ENCODE peak calls at places on chromosomes 5 and 9, in eight cellular contexts. T is stimulated activated naive CD4-positive, alpha-beta T cell; R is stimulated activated CD8-positive, alpha-beta memory T cell treated with anti-CD3 and anti-CD28 coated beads, Interleukin-15, amount 100 ng/mL, for 1 hour; N is Karpas-422; S is T-helper 17 cell; U is activated naive CD4-positive, alpha-beta T cell; P is T-helper 22 cell; M is NCI-H1048. Z is an unnamed sample.

GRCh38 chr5:6480133-6481051 is 31.7 kb downstream of the UBE2QL1 start:
- DNase-seq in T (no peak), R (no peak), N (peak), S (no peak), U (no peak), P (no peak), M (no peak), Z (no peak)

GRCh38 chr9:841371-842209 is at the start of gene DMRT1:
- DNase-seq in T (no peak), R (no peak), N (no peak), S (no peak), U (no peak), P (no peak), M (no peak), Z (no peak)

GRCh38 chr5:56415356-56415765 is 182.2 kb upstream of the ANKRD55 start:
- DNase-seq in T (no peak), R (no peak), N (peak), S (no peak), U (no peak), P (no peak), M (no peak), Z (no peak)

GRCh38 chr5:179731791-179732411 is 721 bp upstream of the MAML1 start:
- DNase-seq in T (peak), R (no peak), N (no peak), S (no peak), U (no peak), P (no peak), M (no peak), Z (peak)

GRCh38 chr5:112346411-112347044 is 72.5 kb downstream of the EPB41L4A start:
- DNase-seq in T (no peak), R (no peak), N (no peak), S (no peak), U (no peak), P (no peak), M (peak), Z (no peak)

GRCh38 chr5:72556351-72557146 is 49.3 kb upstream of the ZNF366 start:
- DNase-seq in T (no peak), R (no peak), N (no peak), S (no peak), U (no peak), P (no peak), M (no peak), Z (no peak)

GRCh38 chr5:78387468-78388153 is 27.2 kb downstream of the SCAMP1 start:
- DNase-seq in T (no peak), R (no peak), N (no peak), S (no peak), U (no peak), P (no peak), M (no peak), Z (no peak)

GRCh38 chr9:15755660-15756059 is 202.8 kb downstream of the CCDC171 start:
- DNase-seq in T (no peak), R (no peak), N (no peak), S (no peak), U (no peak), P (no peak), M (no peak), Z (no peak)

GRCh38 chr5:62083661-62084060 is 222.3 kb upstream of the KIF2A start:
- DNase-seq in T (no peak), R (no peak), N (no peak), S (no peak), U (no peak), P (no peak), M (no peak), Z (no peak)

GRCh38 chr9:2726620-2727335 is 9.5 kb downstream of the KCNV2 start:
- DNase-seq in T (no peak), R (no peak), N (no peak), S (no peak), U (no peak), P (no peak), M (no peak), Z (no peak)

GRCh38 chr9:90071257-90071656 is 466.4 kb downstream of the GADD45G start:
- DNase-seq in T (no peak), R (no peak), N (no peak), S (no peak), U (no peak), P (no peak), M (no peak), Z (no peak)

GRCh38 chr9:82553654-82554366 is 509.1 kb downstream of the RASEF start:
- DNase-seq in T (no peak), R (no peak), N (no peak), S (no peak), U (no peak), P (no peak), M (no peak), Z (no peak)

GRCh38 chr9:123309611-123310010 is 41.2 kb upstream of the STRBP start:
- DNase-seq in T (no peak), R (no peak), N (no peak), S (no peak), U (no peak), P (no peak), M (no peak), Z (no peak)

GRCh38 chr5:9624196-9624947 is 5.8 kb downstream of the TAS2R1 start:
- DNase-seq in T (no peak), R (no peak), N (no peak), S (no peak), U (no peak), P (no peak), M (no peak), Z (no peak)

GRCh38 chr5:97162045-97162444 is 19.6 kb upstream of the LIX1 start:
- DNase-seq in T (peak), R (no peak), N (peak), S (peak), U (no peak), P (peak), M (peak), Z (no peak)

GRCh38 chr9:136857166-136857565 is 5.0 kb downstream of the MAMDC4 start:
- DNase-seq in T (no peak), R (no peak), N (no peak), S (no peak), U (no peak), P (no peak), M (no peak), Z (no peak)

GRCh38 chr5:96187309-96188027 is 225.8 kb upstream of the ELL2 start:
- DNase-seq in T (no peak), R (no peak), N (peak), S (no peak), U (no peak), P (no peak), M (no peak), Z (no peak)

GRCh38 chr5:139660916-139661814 is 13.0 kb downstream of the CXXC5 start:
- DNase-seq in T (no peak), R (no peak), N (peak), S (no peak), U (no peak), P (no peak), M (no peak), Z (peak)

Z was measured in natural killer cell.